ENCODE peak calls at places on chromosomes 3 and 15, in eight cellular contexts. One of them, this sample, is unnamed.

GRCh38 chr3:169744332-169745054 is 20.4 kb downstream of the TERC start:
- DNase-seq in Calu3: no peak
- DNase-seq in left cardiac atrium: no peak
- DNase-seq in activated CD8-positive, alpha-beta memory T cell treated with anti-CD3 and anti-CD28 coated beads, Interleukin-2, amount 10 ng/mL, durations not matched to agents 7 days and 5 days: no peak
- DNase-seq in small intestine: no peak
- DNase-seq in AG08396: no peak
- DNase-seq in AG10803: no peak
- DNase-seq in GM20000: no peak
- DNase-seq in this sample: no peak

GRCh38 chr3:105503191-105503593 is 136.5 kb downstream of the ALCAM start:
- DNase-seq in AG10803: no peak
- DNase-seq in small intestine: no peak
- DNase-seq in activated CD8-positive, alpha-beta memory T cell treated with anti-CD3 and anti-CD28 coated beads, Interleukin-2, amount 10 ng/mL, durations not matched to agents 7 days and 5 days: no peak
- DNase-seq in Calu3: no peak
- DNase-seq in left cardiac atrium: no peak
- DNase-seq in AG08396: no peak
- DNase-seq in GM20000: no peak
- DNase-seq in this sample: no peak

GRCh38 chr3:3127432-3128010 is 781 bp downstream of the TRNT1 start:
- DNase-seq in activated CD8-positive, alpha-beta memory T cell treated with anti-CD3 and anti-CD28 coated beads, Interleukin-2, amount 10 ng/mL, durations not matched to agents 7 days and 5 days: peak
- DNase-seq in small intestine: peak
- DNase-seq in left cardiac atrium: no peak
- DNase-seq in GM20000: peak
- DNase-seq in AG08396: peak
- DNase-seq in Calu3: no peak
- DNase-seq in AG10803: peak
- DNase-seq in this sample: no peak

GRCh38 chr3:33131328-33132018 is 17.7 kb downstream of the CRTAP start:
- DNase-seq in left cardiac atrium: peak
- DNase-seq in activated CD8-positive, alpha-beta memory T cell treated with anti-CD3 and anti-CD28 coated beads, Interleukin-2, amount 10 ng/mL, durations not matched to agents 7 days and 5 days: peak
- DNase-seq in small intestine: peak
- DNase-seq in GM20000: peak
- DNase-seq in AG10803: peak
- DNase-seq in AG08396: peak
- DNase-seq in Calu3: peak
- DNase-seq in this sample: peak

GRCh38 chr3:121942116-121942786 is 48.0 kb downstream of the SLC15A2 start:
- DNase-seq in Calu3: peak
- DNase-seq in left cardiac atrium: no peak
- DNase-seq in AG08396: no peak
- DNase-seq in activated CD8-positive, alpha-beta memory T cell treated with anti-CD3 and anti-CD28 coated beads, Interleukin-2, amount 10 ng/mL, durations not matched to agents 7 days and 5 days: no peak
- DNase-seq in AG10803: no peak
- DNase-seq in GM20000: no peak
- DNase-seq in small intestine: peak
- DNase-seq in this sample: no peak

GRCh38 chr15:65101891-65102708 is 12.9 kb downstream of the UBAP1L start:
- DNase-seq in GM20000: no peak
- DNase-seq in small intestine: no peak
- DNase-seq in AG10803: no peak
- DNase-seq in activated CD8-positive, alpha-beta memory T cell treated with anti-CD3 and anti-CD28 coated beads, Interleukin-2, amount 10 ng/mL, durations not matched to agents 7 days and 5 days: no peak
- DNase-seq in AG08396: no peak
- DNase-seq in left cardiac atrium: no peak
- DNase-seq in Calu3: no peak
- DNase-seq in this sample: no peak

GRCh38 chr3:4693620-4694019 is 200.5 kb downstream of the ITPR1 start:
- DNase-seq in activated CD8-positive, alpha-beta memory T cell treated with anti-CD3 and anti-CD28 coated beads, Interleukin-2, amount 10 ng/mL, durations not matched to agents 7 days and 5 days: no peak
- DNase-seq in left cardiac atrium: no peak
- DNase-seq in AG08396: no peak
- DNase-seq in AG10803: no peak
- DNase-seq in Calu3: no peak
- DNase-seq in GM20000: peak
- DNase-seq in small intestine: no peak
- DNase-seq in this sample: peak

GRCh38 chr15:85758655-85758978 is 36.1 kb downstream of the KLHL25 start:
- DNase-seq in left cardiac atrium: no peak
- DNase-seq in activated CD8-positive, alpha-beta memory T cell treated with anti-CD3 and anti-CD28 coated beads, Interleukin-2, amount 10 ng/mL, durations not matched to agents 7 days and 5 days: no peak
- DNase-seq in Calu3: no peak
- DNase-seq in GM20000: no peak
- DNase-seq in AG10803: no peak
- DNase-seq in AG08396: no peak
- DNase-seq in small intestine: no peak
- DNase-seq in this sample: no peak

GRCh38 chr15:41546846-41547786 is 3.1 kb upstream of the RPAP1 start:
- DNase-seq in Calu3: peak
- DNase-seq in small intestine: peak
- DNase-seq in AG08396: peak
- DNase-seq in GM20000: no peak
- DNase-seq in activated CD8-positive, alpha-beta memory T cell treated with anti-CD3 and anti-CD28 coated beads, Interleukin-2, amount 10 ng/mL, durations not matched to agents 7 days and 5 days: no peak
- DNase-seq in AG10803: peak
- DNase-seq in left cardiac atrium: no peak
- DNase-seq in this sample: no peak

GRCh38 chr15:88624156-88624970 is 3.2 kb downstream of the AEN start:
- DNase-seq in GM20000: peak
- DNase-seq in AG10803: peak
- DNase-seq in small intestine: no peak
- DNase-seq in AG08396: no peak
- DNase-seq in activated CD8-positive, alpha-beta memory T cell treated with anti-CD3 and anti-CD28 coated beads, Interleukin-2, amount 10 ng/mL, durations not matched to agents 7 days and 5 days: peak
- DNase-seq in Calu3: no peak
- DNase-seq in left cardiac atrium: no peak
- DNase-seq in this sample: peak

GRCh38 chr3:173945801-173946200 is 548.3 kb downstream of the NLGN1 start:
- DNase-seq in AG10803: no peak
- DNase-seq in activated CD8-positive, alpha-beta memory T cell treated with anti-CD3 and anti-CD28 coated beads, Interleukin-2, amount 10 ng/mL, durations not matched to agents 7 days and 5 days: no peak
- DNase-seq in GM20000: no peak
- DNase-seq in left cardiac atrium: no peak
- DNase-seq in AG08396: no peak
- DNase-seq in Calu3: no peak
- DNase-seq in small intestine: no peak
- DNase-seq in this sample: no peak

GRCh38 chr3:31341130-31341529 is 191.6 kb upstream of the STT3B start:
- DNase-seq in small intestine: peak
- DNase-seq in activated CD8-positive, alpha-beta memory T cell treated with anti-CD3 and anti-CD28 coated beads, Interleukin-2, amount 10 ng/mL, durations not matched to agents 7 days and 5 days: no peak
- DNase-seq in left cardiac atrium: no peak
- DNase-seq in GM20000: no peak
- DNase-seq in Calu3: peak
- DNase-seq in AG10803: no peak
- DNase-seq in AG08396: no peak
- DNase-seq in this sample: no peak

GRCh38 chr3:76586471-76586870 is 453.4 kb upstream of the ROBO2 start:
- DNase-seq in AG10803: no peak
- DNase-seq in AG08396: no peak
- DNase-seq in small intestine: no peak
- DNase-seq in GM20000: no peak
- DNase-seq in Calu3: no peak
- DNase-seq in activated CD8-positive, alpha-beta memory T cell treated with anti-CD3 and anti-CD28 coated beads, Interleukin-2, amount 10 ng/mL, durations not matched to agents 7 days and 5 days: no peak
- DNase-seq in left cardiac atrium: no peak
- DNase-seq in this sample: no peak

GRCh38 chr15:85890620-85890980 is 95.9 kb upstream of the KLHL25 start:
- DNase-seq in GM20000: no peak
- DNase-seq in activated CD8-positive, alpha-beta memory T cell treated with anti-CD3 and anti-CD28 coated beads, Interleukin-2, amount 10 ng/mL, durations not matched to agents 7 days and 5 days: no peak
- DNase-seq in Calu3: no peak
- DNase-seq in AG08396: no peak
- DNase-seq in left cardiac atrium: no peak
- DNase-seq in AG10803: no peak
- DNase-seq in small intestine: no peak
- DNase-seq in this sample: no peak

GRCh38 chr15:96334017-96334704 is 3.7 kb downstream of the NR2F2 start:
- DNase-seq in small intestine: no peak
- DNase-seq in GM20000: peak
- DNase-seq in left cardiac atrium: no peak
- DNase-seq in activated CD8-positive, alpha-beta memory T cell treated with anti-CD3 and anti-CD28 coated beads, Interleukin-2, amount 10 ng/mL, durations not matched to agents 7 days and 5 days: no peak
- DNase-seq in AG08396: peak
- DNase-seq in Calu3: no peak
- DNase-seq in AG10803: no peak
- DNase-seq in this sample: no peak

GRCh38 chr3:170383567-170383966 is 26.1 kb downstream of the SKIL start:
- DNase-seq in AG08396: peak
- DNase-seq in GM20000: no peak
- DNase-seq in AG10803: peak
- DNase-seq in left cardiac atrium: no peak
- DNase-seq in activated CD8-positive, alpha-beta memory T cell treated with anti-CD3 and anti-CD28 coated beads, Interleukin-2, amount 10 ng/mL, durations not matched to agents 7 days and 5 days: no peak
- DNase-seq in small intestine: no peak
- DNase-seq in Calu3: no peak
- DNase-seq in this sample: no peak

GRCh38 chr3:170967682-170968081 is 58.8 kb downstream of the SLC2A2 start:
- DNase-seq in Calu3: no peak
- DNase-seq in left cardiac atrium: no peak
- DNase-seq in small intestine: no peak
- DNase-seq in AG10803: no peak
- DNase-seq in activated CD8-positive, alpha-beta memory T cell treated with anti-CD3 and anti-CD28 coated beads, Interleukin-2, amount 10 ng/mL, durations not matched to agents 7 days and 5 days: no peak
- DNase-seq in GM20000: no peak
- DNase-seq in AG08396: no peak
- DNase-seq in this sample: no peak

GRCh38 chr3:40079203-40079844 is 230.2 kb upstream of the EIF1B start:
- DNase-seq in AG08396: peak
- DNase-seq in left cardiac atrium: no peak
- DNase-seq in Calu3: no peak
- DNase-seq in AG10803: peak
- DNase-seq in small intestine: no peak
- DNase-seq in GM20000: no peak
- DNase-seq in activated CD8-positive, alpha-beta memory T cell treated with anti-CD3 and anti-CD28 coated beads, Interleukin-2, amount 10 ng/mL, durations not matched to agents 7 days and 5 days: no peak
- DNase-seq in this sample: no peak

GRCh38 chr3:173191611-173192010 is 50.6 kb upstream of the SPATA16 start:
- DNase-seq in small intestine: no peak
- DNase-seq in Calu3: no peak
- DNase-seq in AG10803: no peak
- DNase-seq in AG08396: no peak
- DNase-seq in activated CD8-positive, alpha-beta memory T cell treated with anti-CD3 and anti-CD28 coated beads, Interleukin-2, amount 10 ng/mL, durations not matched to agents 7 days and 5 days: no peak
- DNase-seq in left cardiac atrium: no peak
- DNase-seq in GM20000: no peak
- DNase-seq in this sample: no peak

GRCh38 chr15:37395100-37395468 is 294.7 kb upstream of the MEIS2 start:
- DNase-seq in Calu3: no peak
- DNase-seq in GM20000: no peak
- DNase-seq in left cardiac atrium: no peak
- DNase-seq in AG08396: no peak
- DNase-seq in activated CD8-positive, alpha-beta memory T cell treated with anti-CD3 and anti-CD28 coated beads, Interleukin-2, amount 10 ng/mL, durations not matched to agents 7 days and 5 days: no peak
- DNase-seq in AG10803: no peak
- DNase-seq in small intestine: no peak
- DNase-seq in this sample: no peak

GRCh38 chr15:40064231-40064894 is 25.4 kb upstream of the SRP14 start:
- DNase-seq in activated CD8-positive, alpha-beta memory T cell treated with anti-CD3 and anti-CD28 coated beads, Interleukin-2, amount 10 ng/mL, durations not matched to agents 7 days and 5 days: no peak
- DNase-seq in Calu3: no peak
- DNase-seq in GM20000: peak
- DNase-seq in AG08396: no peak
- DNase-seq in small intestine: no peak
- DNase-seq in AG10803: peak
- DNase-seq in left cardiac atrium: no peak
- DNase-seq in this sample: peak

GRCh38 chr3:13300546-13301294 is 119.4 kb downstream of the NUP210 start:
- DNase-seq in left cardiac atrium: no peak
- DNase-seq in small intestine: no peak
- DNase-seq in GM20000: no peak
- DNase-seq in AG10803: no peak
- DNase-seq in Calu3: no peak
- DNase-seq in activated CD8-positive, alpha-beta memory T cell treated with anti-CD3 and anti-CD28 coated beads, Interleukin-2, amount 10 ng/mL, durations not matched to agents 7 days and 5 days: no peak
- DNase-seq in AG08396: no peak
- DNase-seq in this sample: no peak

GRCh38 chr15:45456212-45457106 is 66.1 kb downstream of the SLC30A4 start:
- DNase-seq in left cardiac atrium: peak
- DNase-seq in GM20000: peak
- DNase-seq in AG08396: peak
- DNase-seq in Calu3: peak
- DNase-seq in activated CD8-positive, alpha-beta memory T cell treated with anti-CD3 and anti-CD28 coated beads, Interleukin-2, amount 10 ng/mL, durations not matched to agents 7 days and 5 days: peak
- DNase-seq in AG10803: peak
- DNase-seq in small intestine: peak
- DNase-seq in this sample: peak

GRCh38 chr3:45692866-45693265 is 3.7 kb downstream of the SACM1L start:
- DNase-seq in GM20000: no peak
- DNase-seq in AG08396: no peak
- DNase-seq in Calu3: no peak
- DNase-seq in left cardiac atrium: no peak
- DNase-seq in small intestine: no peak
- DNase-seq in activated CD8-positive, alpha-beta memory T cell treated with anti-CD3 and anti-CD28 coated beads, Interleukin-2, amount 10 ng/mL, durations not matched to agents 7 days and 5 days: no peak
- DNase-seq in AG10803: no peak
- DNase-seq in this sample: no peak

GRCh38 chr15:48176097-48176496 is 2.0 kb downstream of the MYEF2 start:
- DNase-seq in AG10803: no peak
- DNase-seq in activated CD8-positive, alpha-beta memory T cell treated with anti-CD3 and anti-CD28 coated beads, Interleukin-2, amount 10 ng/mL, durations not matched to agents 7 days and 5 days: no peak
- DNase-seq in GM20000: no peak
- DNase-seq in left cardiac atrium: no peak
- DNase-seq in small intestine: no peak
- DNase-seq in AG08396: no peak
- DNase-seq in Calu3: no peak
- DNase-seq in this sample: no peak

GRCh38 chr15:58046467-58046866 is 19.0 kb downstream of the ALDH1A2 start:
- DNase-seq in GM20000: no peak
- DNase-seq in left cardiac atrium: no peak
- DNase-seq in AG08396: no peak
- DNase-seq in small intestine: no peak
- DNase-seq in activated CD8-positive, alpha-beta memory T cell treated with anti-CD3 and anti-CD28 coated beads, Interleukin-2, amount 10 ng/mL, durations not matched to agents 7 days and 5 days: no peak
- DNase-seq in Calu3: no peak
- DNase-seq in AG10803: no peak
- DNase-seq in this sample: no peak

GRCh38 chr3:192802957-192803899 is 75.9 kb upstream of the FGF12 start:
- DNase-seq in GM20000: no peak
- DNase-seq in left cardiac atrium: no peak
- DNase-seq in AG10803: peak
- DNase-seq in AG08396: peak
- DNase-seq in small intestine: peak
- DNase-seq in activated CD8-positive, alpha-beta memory T cell treated with anti-CD3 and anti-CD28 coated beads, Interleukin-2, amount 10 ng/mL, durations not matched to agents 7 days and 5 days: no peak
- DNase-seq in Calu3: no peak
- DNase-seq in this sample: peak

This sample was measured in germinal center.